ENCODE peak calls at places on chromosomes 2 and 18, in seven cellular contexts. N, L, Z, S, R, K and J are unnamed samples. For H3K27me3, the result is how much of the 10 kb centered on the place peaks cover.

GRCh38 chr2:240255811-240256703 is 115.6 kb upstream of the OTOS start:
- DNase-seq in L (no peak), K (no peak), R (peak), Z (no peak), N (peak), S (no peak), J (no peak)

GRCh38 chr2:192247456-192247855 is 52.7 kb upstream of the TMEFF2 start:
- DNase-seq in K (no peak), Z (no peak), S (peak), R (no peak), N (no peak), L (no peak), J (no peak)

GRCh38 chr2:143730950-143731254 is 601.7 kb downstream of the ARHGAP15 start:
- DNase-seq in Z (no peak), R (no peak), S (no peak), K (no peak), L (no peak), N (no peak), J (no peak)

GRCh38 chr2:196431957-196432356 is 207.6 kb upstream of the CCDC150 start:
- DNase-seq in Z (peak), N (no peak), L (peak), R (no peak), S (peak), K (no peak), J (no peak)

GRCh38 chr2:149166958-149167810 is 128.7 kb downstream of the LYPD6B start:
- DNase-seq in R (no peak), L (peak), K (no peak), N (peak), Z (no peak), S (no peak), J (no peak)

GRCh38 chr2:72895759-72896281 is 8.6 kb downstream of the SPR start:
- DNase-seq in Z (no peak), R (peak), L (peak), K (peak), S (peak), N (peak), J (no peak)

GRCh38 chr18:76421291-76422078 is 73.6 kb downstream of the ZNF516 start:
- DNase-seq in L (no peak), N (peak), R (peak), Z (no peak), K (no peak), S (no peak), J (no peak)

GRCh38 chr2:195343942-195344530 is 313.0 kb upstream of the SLC39A10 start:
- DNase-seq in Z (no peak), N (no peak), L (no peak), S (peak), R (no peak), K (no peak), J (no peak)

GRCh38 chr2:222424729-222425671 is 657 bp downstream of the SGPP2 start:
- DNase-seq in K (peak), S (no peak), Z (no peak), N (no peak), L (peak), R (peak), J (no peak)

GRCh38 chr2:222424281-222424728 is at the start of gene SGPP2:
- DNase-seq in R (peak), S (no peak), L (no peak), Z (no peak), N (no peak), K (no peak), J (no peak)

GRCh38 chr2:222421626-222422025 is 2.7 kb upstream of the SGPP2 start:
- DNase-seq in R (no peak), L (no peak), N (no peak), K (no peak), S (no peak), Z (no peak), J (no peak)

GRCh38 chr2:222423632-222424280 is 587 bp upstream of the SGPP2 start:
- DNase-seq in R (peak), N (no peak), L (peak), K (no peak), S (no peak), Z (no peak), J (no peak)

GRCh38 chr2:222423186-222423585 is 1.2 kb upstream of the SGPP2 start:
- DNase-seq in N (no peak), L (no peak), S (no peak), Z (no peak), K (no peak), R (no peak), J (no peak)
- H3K27me3 ChIP-seq in N (under half), L (under half), S (under half), Z (under half), K (under half), R (under half), J (under half)

GRCh38 chr2:203016716-203017115 is 2.0 kb downstream of the NBEAL1 start:
- DNase-seq in K (no peak), Z (no peak), L (no peak), R (no peak), S (no peak), N (no peak), J (no peak)

GRCh38 chr2:203019142-203019541 is 4.5 kb downstream of the NBEAL1 start:
- DNase-seq in R (no peak), L (no peak), Z (no peak), N (no peak), K (no peak), S (no peak), J (no peak)

GRCh38 chr2:203018181-203018580 is 3.5 kb downstream of the NBEAL1 start:
- DNase-seq in Z (no peak), L (peak), R (no peak), N (no peak), K (no peak), S (peak), J (no peak)

DNA sequence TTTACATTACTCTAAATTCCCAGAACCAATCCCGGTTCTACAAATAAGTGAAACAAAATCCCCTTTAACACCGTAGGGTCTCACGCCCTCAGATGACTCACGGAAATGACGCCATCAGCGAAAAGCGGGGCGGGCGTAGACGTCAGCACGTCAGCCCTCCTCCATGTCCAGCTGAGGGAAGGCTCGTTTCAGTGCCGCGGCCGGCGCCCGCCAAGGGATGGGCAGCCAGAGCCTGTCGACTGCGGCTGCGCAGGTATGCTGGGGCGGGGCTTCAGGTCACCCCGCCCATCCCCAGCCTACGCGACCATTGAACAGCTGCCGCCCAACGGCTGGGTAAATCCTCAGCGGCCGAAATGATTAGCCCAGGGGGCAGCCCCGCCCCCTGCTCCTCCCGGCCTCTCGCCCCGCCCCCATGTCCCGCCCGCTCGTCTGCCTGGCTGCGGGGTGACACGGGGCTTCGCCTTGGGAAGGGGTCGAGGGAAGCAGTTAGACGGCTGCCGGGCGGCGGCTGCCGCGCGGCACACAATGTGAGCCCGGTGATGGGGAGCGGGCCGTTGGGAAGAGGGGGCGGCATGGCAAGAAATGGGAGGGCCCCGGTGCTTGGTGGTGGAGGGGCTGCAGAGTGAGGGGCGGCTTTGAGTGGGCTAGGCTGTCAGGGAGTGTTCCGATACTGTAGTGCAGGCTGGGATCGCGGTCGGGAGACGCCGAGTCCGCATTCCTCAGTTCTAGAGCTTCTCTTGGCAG is at the start of gene NBEAL1:
- DNase-seq in R (peak), Z (peak), S (peak), K (peak), N (peak), L (peak), J (peak)
- H3K27ac ChIP-seq in R (peak), Z (peak), S (peak), K (peak), N (peak), L (peak), J (peak)

GRCh38 chr18:78602430-78602829 is 377.2 kb upstream of the SALL3 start:
- DNase-seq in K (no peak), S (no peak), R (no peak), N (no peak), Z (no peak), L (no peak), J (no peak)
- H3K27me3 ChIP-seq in K (under half), S (under half), R (under half), N (under half), Z (under half), L (under half), J (under half)

DNA sequence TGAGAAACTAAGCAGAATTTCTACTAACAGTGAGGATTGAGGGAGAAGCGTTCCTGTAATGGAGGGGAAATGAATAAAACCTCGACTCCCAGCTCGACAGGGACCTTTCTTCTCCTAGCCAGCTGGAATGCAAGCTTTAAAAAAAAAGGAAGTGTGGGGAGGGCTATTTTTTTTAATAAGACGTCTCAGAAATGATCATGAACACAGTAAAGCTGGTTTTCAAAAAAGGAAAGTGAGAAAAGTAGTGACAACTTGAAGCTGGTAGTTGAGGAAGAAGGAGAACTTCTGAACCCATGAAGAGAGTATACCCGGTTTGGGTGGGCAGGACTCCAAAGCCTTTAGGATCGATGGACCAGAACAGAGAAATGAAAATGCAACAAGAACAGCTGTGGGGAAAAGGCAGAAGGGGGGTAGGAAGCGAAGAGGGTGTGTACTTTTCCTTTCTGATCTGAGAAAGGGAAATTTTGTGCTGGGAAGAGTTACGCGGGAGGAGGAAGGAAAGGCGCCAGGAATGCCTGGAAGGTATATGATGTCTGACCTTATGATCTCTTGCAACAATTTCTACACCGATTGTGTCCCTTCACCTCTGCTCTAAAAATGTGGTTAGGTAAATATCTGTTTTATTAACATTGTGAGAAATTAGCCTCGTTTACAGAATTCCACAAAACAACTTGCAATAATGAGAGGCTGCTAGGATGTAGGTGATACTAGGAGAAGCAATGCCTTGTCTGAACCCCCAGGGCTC is 22.6 kb upstream of the CYP1B1 start:
- DNase-seq in S (no peak), R (no peak), K (no peak), Z (no peak), N (no peak), L (peak), J (no peak)
- H3K27ac ChIP-seq in S (peak), R (peak), K (peak), Z (no peak), N (peak), L (no peak), J (no peak)

GRCh38 chr2:42113427-42113826 is 55.7 kb upstream of the EML4 start:
- DNase-seq in Z (no peak), K (no peak), N (no peak), S (no peak), L (no peak), R (no peak), J (no peak)
- H3K27me3 ChIP-seq in Z (under half), K (under half), N (under half), S (under half), L (under half), R (under half), J (under half)

DNA sequence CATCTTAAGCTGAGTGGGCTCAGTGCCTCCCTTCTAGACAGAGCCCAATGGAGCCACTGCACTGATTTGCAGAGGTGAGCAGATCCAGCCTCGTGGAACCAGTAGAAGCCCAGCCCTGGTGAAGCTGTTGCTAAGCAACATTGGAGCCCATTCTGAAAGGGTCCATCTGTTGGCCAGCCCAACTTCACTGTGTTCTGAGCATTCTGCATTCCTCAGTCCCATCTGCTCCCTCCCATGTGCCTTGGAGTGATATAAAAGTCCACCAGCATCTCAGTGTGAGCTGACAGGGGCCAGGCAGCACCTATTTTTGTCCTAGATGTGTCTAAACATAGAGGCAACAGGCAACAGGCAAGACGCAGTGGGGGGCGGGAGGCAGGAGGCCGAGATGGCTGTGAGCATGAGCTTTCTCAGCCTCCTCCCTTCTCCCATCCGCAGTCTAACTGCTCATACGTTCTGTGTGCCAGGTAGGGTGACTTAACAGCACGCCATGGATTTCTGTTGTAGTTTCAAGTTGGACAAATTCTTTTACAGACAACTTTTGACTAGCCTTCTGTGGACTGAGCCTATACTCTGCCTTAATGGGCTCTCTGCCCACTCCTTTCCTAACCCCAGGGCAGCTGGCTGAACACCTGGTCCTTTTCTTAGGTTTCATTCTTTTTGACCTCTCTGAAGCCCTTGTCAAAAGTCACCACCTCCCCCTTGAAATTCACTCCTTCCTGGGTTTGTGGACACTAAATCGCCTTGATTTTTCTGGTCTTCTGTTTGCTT is 112.4 kb downstream of the PLB1 start:
- DNase-seq in R (no peak), S (no peak), K (peak), Z (no peak), N (no peak), L (peak), J (peak)
- H3K27ac ChIP-seq in R (no peak), S (no peak), K (peak), Z (no peak), N (peak), L (peak), J (no peak)

DNA sequence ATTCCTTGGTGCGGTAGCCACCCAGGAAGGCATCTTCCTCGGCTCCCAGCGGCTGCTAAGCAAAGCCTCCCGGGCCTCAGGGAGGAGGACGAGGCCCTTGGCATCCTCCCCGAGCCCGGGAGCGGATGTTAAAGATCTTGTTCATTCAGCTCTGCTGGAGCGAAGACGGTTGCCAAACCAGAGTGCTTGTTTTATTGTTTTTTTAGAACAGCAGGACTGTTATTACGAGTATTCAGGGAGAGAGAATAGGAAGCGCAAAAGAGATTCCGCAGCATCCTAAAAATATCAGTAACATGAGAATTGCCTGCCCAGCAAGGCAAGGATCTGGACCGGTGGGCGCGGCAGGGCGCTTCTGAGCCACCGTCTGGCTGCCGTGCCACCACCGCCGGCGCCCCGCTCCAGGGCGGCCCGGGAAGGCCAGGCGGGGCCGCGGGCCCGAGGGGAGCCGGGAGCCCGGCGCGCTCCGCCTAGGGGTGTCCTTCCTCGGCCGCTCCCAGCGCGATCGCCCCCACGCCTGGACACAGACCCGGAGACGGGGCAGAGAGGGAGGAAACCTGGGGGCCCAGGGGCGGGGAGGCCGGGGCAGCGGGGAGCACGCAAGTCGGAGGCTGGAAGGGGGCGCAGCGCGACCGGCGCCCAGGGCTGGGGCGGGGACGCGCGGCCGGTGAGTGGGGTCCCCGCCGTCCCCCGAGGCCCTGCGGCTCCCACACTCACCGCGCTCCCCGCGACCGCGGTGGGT is 850 bp downstream of the CYS1 start:
- DNase-seq in R (peak), N (peak), Z (peak), S (peak), K (peak), L (peak), J (peak)
- H3K27me3 ChIP-seq in R (half or more), N (under half), Z (under half), S (half or more), K (under half), L (half or more), J (under half)